ENCODE peak calls at places on chromosomes 11 and 22, in four cellular contexts. One of them, this sample, is unnamed.

GRCh38 chr22:41907436-41908401 is 7.2 kb downstream of the SHISA8 start:
- DNase-seq in GM12878: no peak
- DNase-seq in SK-N-SH: no peak
- DNase-seq in HepG2: no peak
- DNase-seq in this sample: no peak

GRCh38 chr22:23896166-23896522 is 2.0 kb downstream of the MIF start:
- DNase-seq in GM12878: no peak
- DNase-seq in SK-N-SH: no peak
- DNase-seq in HepG2: no peak
- DNase-seq in this sample: no peak

GRCh38 chr22:38900677-38901076 is 28.7 kb upstream of the CBX6 start:
- DNase-seq in SK-N-SH: no peak
- DNase-seq in HepG2: no peak
- DNase-seq in GM12878: no peak
- DNase-seq in this sample: no peak

GRCh38 chr11:68751331-68751856 is at the start of gene TESMIN:
- DNase-seq in SK-N-SH: peak; percentile 99
- DNase-seq in GM12878: peak; percentile 34
- DNase-seq in HepG2: peak; percentile 53
- DNase-seq in this sample: peak; percentile 89

GRCh38 chr22:48783821-48784266 is 1043.8 kb downstream of the BRD1 start:
- DNase-seq in HepG2: peak; percentile 55
- DNase-seq in SK-N-SH: no peak
- DNase-seq in GM12878: no peak
- DNase-seq in this sample: no peak

GRCh38 chr11:19436932-19437331 is 196.2 kb upstream of the E2F8 start:
- DNase-seq in GM12878: no peak
- DNase-seq in SK-N-SH: no peak
- DNase-seq in HepG2: no peak
- DNase-seq in this sample: no peak

GRCh38 chr11:62726156-62727006 is 876 bp downstream of the HNRNPUL2 start:
- DNase-seq in HepG2: no peak
- DNase-seq in SK-N-SH: no peak
- DNase-seq in GM12878: no peak
- DNase-seq in this sample: no peak

GRCh38 chr11:108975641-108976071 is 310.8 kb downstream of the DDX10 start:
- DNase-seq in HepG2: no peak
- DNase-seq in SK-N-SH: no peak
- DNase-seq in GM12878: no peak
- DNase-seq in this sample: no peak

GRCh38 chr11:2092956-2093412 is 46.2 kb downstream of the IGF2 start:
- DNase-seq in SK-N-SH: peak; percentile 55
- DNase-seq in HepG2: no peak
- DNase-seq in GM12878: no peak
- DNase-seq in this sample: no peak

GRCh38 chr11:68328374-68329091 is 16.1 kb downstream of the LRP5 start:
- DNase-seq in SK-N-SH: peak; percentile 87
- DNase-seq in HepG2: peak; percentile 86
- DNase-seq in GM12878: no peak
- DNase-seq in this sample: no peak

GRCh38 chr22:44445731-44446130 is 52.3 kb downstream of the RTL6 start:
- DNase-seq in GM12878: no peak
- DNase-seq in HepG2: no peak
- DNase-seq in SK-N-SH: no peak
- DNase-seq in this sample: no peak

GRCh38 chr22:23837911-23838685 is 708 bp downstream of the DERL3 start:
- DNase-seq in HepG2: no peak
- DNase-seq in SK-N-SH: peak; percentile 10
- DNase-seq in GM12878: no peak
- DNase-seq in this sample: no peak

GRCh38 chr11:112831969-112832368 is 129.3 kb upstream of the NCAM1 start:
- DNase-seq in HepG2: no peak
- DNase-seq in SK-N-SH: no peak
- DNase-seq in GM12878: no peak
- DNase-seq in this sample: no peak

GRCh38 chr11:130215531-130216220 is 56.1 kb downstream of the ST14 start:
- DNase-seq in HepG2: no peak
- DNase-seq in GM12878: no peak
- DNase-seq in SK-N-SH: no peak
- DNase-seq in this sample: no peak

GRCh38 chr22:39665229-39665628 is 94.7 kb downstream of the CACNA1I start:
- DNase-seq in HepG2: no peak
- DNase-seq in GM12878: no peak
- DNase-seq in SK-N-SH: no peak
- DNase-seq in this sample: no peak

GRCh38 chr11:68982134-68982533 is 1.3 kb upstream of the MRGPRD start:
- DNase-seq in SK-N-SH: no peak
- DNase-seq in HepG2: no peak
- DNase-seq in GM12878: no peak
- DNase-seq in this sample: no peak

DNA sequence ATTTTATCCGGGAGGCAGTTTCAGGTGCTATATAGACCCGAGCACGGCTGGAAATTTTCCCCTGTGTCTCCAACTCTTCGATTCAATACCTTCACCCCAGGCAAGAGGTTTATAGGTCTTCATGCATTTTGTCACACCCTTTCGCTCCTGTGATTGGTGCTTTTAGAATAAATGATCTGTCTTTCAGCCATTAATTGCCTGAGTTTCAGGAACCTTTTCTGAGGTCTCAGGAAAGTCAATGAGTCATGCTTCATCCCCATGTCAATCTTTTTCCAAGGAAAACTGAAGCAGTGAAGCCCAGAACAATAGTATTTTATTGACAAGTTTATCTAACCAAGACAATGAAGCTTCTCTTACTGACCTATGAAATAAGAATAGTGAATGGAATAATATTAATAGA is 29.9 kb downstream of the FAM181B start:
- DNase-seq in GM12878: no peak
- DNase-seq in SK-N-SH: no peak
- DNase-seq in HepG2: no peak
- DNase-seq in this sample: no peak
- TF ChIP-seq PBX3 in GM12878: no peak
- TF ChIP-seq PBX3 in SK-N-SH: no peak
- TF ChIP-seq PBX3 in HepG2: no peak
- TF ChIP-seq PBX3 in this sample: no peak

GRCh38 chr11:111322534-111322933 is 24.2 kb downstream of the POU2AF3 start:
- DNase-seq in GM12878: no peak
- DNase-seq in HepG2: no peak
- DNase-seq in SK-N-SH: no peak
- DNase-seq in this sample: no peak
- TF ChIP-seq PBX3 in GM12878: no peak
- TF ChIP-seq PBX3 in HepG2: no peak
- TF ChIP-seq PBX3 in SK-N-SH: no peak
- TF ChIP-seq PBX3 in this sample: no peak

GRCh38 chr22:47029244-47030001 is 267.0 kb downstream of the TBC1D22A start:
- DNase-seq in GM12878: no peak
- DNase-seq in SK-N-SH: no peak
- DNase-seq in HepG2: no peak
- DNase-seq in this sample: no peak
- TF ChIP-seq PBX3 in GM12878: no peak
- TF ChIP-seq PBX3 in SK-N-SH: no peak
- TF ChIP-seq PBX3 in HepG2: no peak
- TF ChIP-seq PBX3 in this sample: no peak

DNA sequence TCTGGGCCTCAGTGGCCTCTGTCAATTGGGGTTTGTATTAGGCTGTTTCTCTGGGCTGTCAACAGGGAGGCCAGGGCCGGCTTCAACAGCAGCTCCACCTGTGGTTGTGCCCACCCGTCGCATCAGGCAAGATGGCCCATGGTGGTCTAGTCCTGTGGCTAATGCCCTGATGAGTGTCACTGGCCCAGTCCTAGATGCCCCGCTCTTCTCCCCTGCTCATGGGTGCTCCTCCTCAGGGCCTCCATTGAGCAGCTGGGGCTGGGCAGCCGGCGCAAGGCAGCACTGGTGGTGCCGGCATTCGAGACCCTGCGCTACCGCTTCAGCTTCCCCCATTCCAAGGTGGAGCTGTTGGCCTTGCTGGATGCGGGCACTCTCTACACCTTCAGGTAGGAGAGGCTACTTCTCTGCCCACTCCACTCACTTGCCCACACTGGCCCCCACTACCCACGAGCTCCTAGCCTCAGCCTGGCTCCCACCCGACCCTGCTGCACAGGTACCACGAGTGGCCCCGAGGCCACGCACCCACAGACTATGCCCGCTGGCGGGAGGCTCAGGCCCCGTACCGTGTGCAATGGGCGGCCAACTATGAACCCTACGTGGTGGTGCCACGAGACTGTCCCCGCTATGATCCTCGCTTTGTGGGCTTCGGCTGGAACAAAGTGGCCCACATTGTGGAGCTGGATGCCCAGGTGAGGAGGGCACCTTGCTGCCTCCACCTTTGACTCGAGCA is 5.4 kb downstream of the LARGE2 start:
- DNase-seq in HepG2: no peak
- DNase-seq in GM12878: no peak
- DNase-seq in SK-N-SH: no peak
- DNase-seq in this sample: no peak
- TF ChIP-seq PBX3 in HepG2: no peak
- TF ChIP-seq PBX3 in GM12878: no peak
- TF ChIP-seq PBX3 in SK-N-SH: no peak
- TF ChIP-seq PBX3 in this sample: no peak

GRCh38 chr22:19490628-19491230 is 11.0 kb downstream of the CDC45 start:
- DNase-seq in SK-N-SH: no peak
- DNase-seq in GM12878: no peak
- DNase-seq in HepG2: no peak
- DNase-seq in this sample: no peak
- TF ChIP-seq PBX3 in SK-N-SH: no peak
- TF ChIP-seq PBX3 in GM12878: no peak
- TF ChIP-seq PBX3 in HepG2: no peak
- TF ChIP-seq PBX3 in this sample: no peak

GRCh38 chr11:121833970-121834369 is 282.0 kb downstream of the BLID start:
- DNase-seq in GM12878: no peak
- DNase-seq in HepG2: no peak
- DNase-seq in SK-N-SH: no peak
- DNase-seq in this sample: no peak

DNA sequence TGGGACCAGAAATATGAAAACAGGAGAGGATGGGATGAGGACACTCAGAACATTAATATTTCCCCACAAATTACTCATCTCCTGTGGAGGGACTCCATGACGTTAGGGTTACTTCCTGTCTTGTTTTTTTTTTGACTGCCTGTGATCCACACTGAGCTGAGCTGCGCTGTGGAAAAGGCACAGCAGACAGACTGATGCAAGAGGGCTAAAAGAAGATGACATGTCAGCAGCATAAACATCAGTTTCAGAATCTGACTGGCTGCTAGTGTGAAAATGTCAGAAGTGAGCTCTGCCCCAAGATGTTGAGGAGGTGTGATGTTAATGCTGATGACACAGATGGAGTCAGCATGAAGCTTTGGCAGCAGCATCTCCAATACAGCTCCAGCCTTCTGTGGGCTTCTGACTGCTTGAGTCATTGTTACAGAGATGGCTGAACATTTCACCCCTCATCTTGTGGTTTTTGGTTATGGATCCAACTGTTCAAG is 286.8 kb downstream of the BLID start:
- DNase-seq in GM12878: no peak
- DNase-seq in HepG2: no peak
- DNase-seq in SK-N-SH: no peak
- DNase-seq in this sample: no peak
- TF ChIP-seq PBX3 in GM12878: no peak
- TF ChIP-seq PBX3 in HepG2: no peak
- TF ChIP-seq PBX3 in SK-N-SH: peak; percentile 65
- TF ChIP-seq PBX3 in this sample: no peak

DNA sequence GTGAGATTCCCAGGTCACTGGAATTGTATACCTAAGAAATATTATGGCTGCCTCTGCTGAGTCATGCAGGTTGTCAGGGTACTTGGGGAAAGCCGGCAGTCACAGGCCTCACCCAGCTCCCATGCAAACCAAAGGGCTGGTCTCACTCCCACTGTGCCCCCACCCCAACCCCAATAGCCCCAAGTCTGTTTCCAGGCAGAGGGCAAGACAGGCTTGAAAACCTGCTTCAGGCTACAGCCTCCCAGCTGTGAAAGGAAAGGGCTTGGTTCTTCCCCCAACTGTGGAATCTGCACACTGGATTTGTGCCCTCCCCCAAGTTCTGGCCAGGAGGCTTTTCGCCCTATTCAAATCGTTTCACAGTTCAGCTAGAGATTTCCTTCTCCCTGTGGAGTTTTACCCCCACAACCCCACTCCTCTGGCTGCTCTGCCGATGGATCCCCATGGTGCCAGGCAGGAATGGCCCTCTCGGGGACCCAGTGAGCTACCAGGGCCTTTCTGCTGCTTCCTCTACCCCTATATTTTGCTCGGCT is 37.0 kb upstream of the ABTB2 start:
- DNase-seq in HepG2: no peak
- DNase-seq in GM12878: no peak
- DNase-seq in SK-N-SH: no peak
- DNase-seq in this sample: no peak
- TF ChIP-seq PBX3 in HepG2: no peak
- TF ChIP-seq PBX3 in GM12878: no peak
- TF ChIP-seq PBX3 in SK-N-SH: no peak
- TF ChIP-seq PBX3 in this sample: no peak